ENCODE peak calls at places on chromosomes 3 and 15, in nine cellular contexts. One of them, this sample, is unnamed.

GRCh38 chr3:179991104-179991503 is 45.6 kb downstream of the PEX5L start:
- DNase-seq in stomach: no peak
- DNase-seq in Calu3: no peak
- DNase-seq in stimulated activated CD8-positive, alpha-beta memory T cell treated with anti-CD3 and anti-CD28 coated beads, Interleukin-7, amount 100 ng/mL, for 1 hour: no peak
- DNase-seq in CD4-positive, alpha-beta T cell: no peak
- DNase-seq in posterior cingulate gyrus: no peak
- DNase-seq in kidney epithelial cell: no peak
- DNase-seq in retina: no peak
- DNase-seq in T-helper 9 cell: no peak
- DNase-seq in this sample: no peak

GRCh38 chr3:108477511-108478147 is 32.8 kb downstream of the MYH15 start:
- DNase-seq in stomach: peak; percentile 52
- DNase-seq in Calu3: peak; percentile 58
- DNase-seq in stimulated activated CD8-positive, alpha-beta memory T cell treated with anti-CD3 and anti-CD28 coated beads, Interleukin-7, amount 100 ng/mL, for 1 hour: no peak
- DNase-seq in CD4-positive, alpha-beta T cell: peak; percentile 55
- DNase-seq in posterior cingulate gyrus: no peak
- DNase-seq in kidney epithelial cell: no peak
- DNase-seq in retina: peak; percentile 61
- DNase-seq in T-helper 9 cell: peak; percentile 44
- DNase-seq in this sample: peak; percentile 45

GRCh38 chr15:59372352-59373211 is at the start of gene MYO1E:
- DNase-seq in stomach: peak; percentile 91
- DNase-seq in Calu3: peak; percentile 95
- DNase-seq in stimulated activated CD8-positive, alpha-beta memory T cell treated with anti-CD3 and anti-CD28 coated beads, Interleukin-7, amount 100 ng/mL, for 1 hour: peak; percentile 5
- DNase-seq in CD4-positive, alpha-beta T cell: peak; percentile 2
- DNase-seq in posterior cingulate gyrus: peak; percentile 96
- DNase-seq in kidney epithelial cell: peak; percentile 93
- DNase-seq in retina: peak; percentile 94
- DNase-seq in T-helper 9 cell: no peak
- DNase-seq in this sample: no peak

GRCh38 chr3:23202203-23202920 is 765 bp upstream of the UBE2E2 start:
- DNase-seq in stomach: peak; percentile 28
- DNase-seq in Calu3: no peak
- DNase-seq in stimulated activated CD8-positive, alpha-beta memory T cell treated with anti-CD3 and anti-CD28 coated beads, Interleukin-7, amount 100 ng/mL, for 1 hour: no peak
- DNase-seq in CD4-positive, alpha-beta T cell: no peak
- DNase-seq in posterior cingulate gyrus: peak; percentile 83
- DNase-seq in kidney epithelial cell: no peak
- DNase-seq in retina: peak; percentile 71
- DNase-seq in T-helper 9 cell: no peak
- DNase-seq in this sample: no peak

GRCh38 chr3:139325551-139325950 is 18.3 kb upstream of the MRPS22 start:
- DNase-seq in stomach: no peak
- DNase-seq in Calu3: no peak
- DNase-seq in stimulated activated CD8-positive, alpha-beta memory T cell treated with anti-CD3 and anti-CD28 coated beads, Interleukin-7, amount 100 ng/mL, for 1 hour: no peak
- DNase-seq in CD4-positive, alpha-beta T cell: no peak
- DNase-seq in posterior cingulate gyrus: no peak
- DNase-seq in kidney epithelial cell: no peak
- DNase-seq in retina: no peak
- DNase-seq in T-helper 9 cell: no peak
- DNase-seq in this sample: no peak

GRCh38 chr3:167102071-167102470 is 278.0 kb downstream of the ZBBX start:
- DNase-seq in stomach: no peak
- DNase-seq in Calu3: peak; percentile 27
- DNase-seq in stimulated activated CD8-positive, alpha-beta memory T cell treated with anti-CD3 and anti-CD28 coated beads, Interleukin-7, amount 100 ng/mL, for 1 hour: no peak
- DNase-seq in CD4-positive, alpha-beta T cell: no peak
- DNase-seq in posterior cingulate gyrus: no peak
- DNase-seq in kidney epithelial cell: no peak
- DNase-seq in retina: no peak
- DNase-seq in T-helper 9 cell: no peak
- DNase-seq in this sample: no peak

GRCh38 chr3:71885001-71885400 is 100.1 kb upstream of the PROK2 start:
- DNase-seq in stomach: no peak
- DNase-seq in Calu3: no peak
- DNase-seq in stimulated activated CD8-positive, alpha-beta memory T cell treated with anti-CD3 and anti-CD28 coated beads, Interleukin-7, amount 100 ng/mL, for 1 hour: no peak
- DNase-seq in CD4-positive, alpha-beta T cell: no peak
- DNase-seq in posterior cingulate gyrus: no peak
- DNase-seq in kidney epithelial cell: no peak
- DNase-seq in retina: peak; percentile 71
- DNase-seq in T-helper 9 cell: no peak
- DNase-seq in this sample: no peak

GRCh38 chr3:123138819-123139517 is 62.8 kb upstream of the SEC22A start:
- DNase-seq in stomach: no peak
- DNase-seq in Calu3: no peak
- DNase-seq in stimulated activated CD8-positive, alpha-beta memory T cell treated with anti-CD3 and anti-CD28 coated beads, Interleukin-7, amount 100 ng/mL, for 1 hour: no peak
- DNase-seq in CD4-positive, alpha-beta T cell: no peak
- DNase-seq in posterior cingulate gyrus: no peak
- DNase-seq in kidney epithelial cell: no peak
- DNase-seq in retina: no peak
- DNase-seq in T-helper 9 cell: no peak
- DNase-seq in this sample: no peak

GRCh38 chr15:72229076-72229946 is 1.7 kb downstream of the PKM start:
- DNase-seq in stomach: no peak
- DNase-seq in Calu3: no peak
- DNase-seq in stimulated activated CD8-positive, alpha-beta memory T cell treated with anti-CD3 and anti-CD28 coated beads, Interleukin-7, amount 100 ng/mL, for 1 hour: no peak
- DNase-seq in CD4-positive, alpha-beta T cell: peak; percentile 11
- DNase-seq in posterior cingulate gyrus: no peak
- DNase-seq in kidney epithelial cell: no peak
- DNase-seq in retina: peak; percentile 49
- DNase-seq in T-helper 9 cell: peak; percentile 28
- DNase-seq in this sample: peak; percentile 14

GRCh38 chr3:124745756-124746155 is 15.5 kb downstream of the UMPS start:
- DNase-seq in stomach: no peak
- DNase-seq in Calu3: no peak
- DNase-seq in stimulated activated CD8-positive, alpha-beta memory T cell treated with anti-CD3 and anti-CD28 coated beads, Interleukin-7, amount 100 ng/mL, for 1 hour: no peak
- DNase-seq in CD4-positive, alpha-beta T cell: no peak
- DNase-seq in posterior cingulate gyrus: no peak
- DNase-seq in kidney epithelial cell: no peak
- DNase-seq in retina: no peak
- DNase-seq in T-helper 9 cell: no peak
- DNase-seq in this sample: no peak

GRCh38 chr3:187550446-187550845 is 119.7 kb downstream of the SST start:
- DNase-seq in stomach: no peak
- DNase-seq in Calu3: no peak
- DNase-seq in stimulated activated CD8-positive, alpha-beta memory T cell treated with anti-CD3 and anti-CD28 coated beads, Interleukin-7, amount 100 ng/mL, for 1 hour: no peak
- DNase-seq in CD4-positive, alpha-beta T cell: no peak
- DNase-seq in posterior cingulate gyrus: no peak
- DNase-seq in kidney epithelial cell: no peak
- DNase-seq in retina: no peak
- DNase-seq in T-helper 9 cell: no peak
- DNase-seq in this sample: no peak

GRCh38 chr3:194176274-194176991 is 40.5 kb downstream of the HES1 start:
- DNase-seq in stomach: no peak
- DNase-seq in Calu3: no peak
- DNase-seq in stimulated activated CD8-positive, alpha-beta memory T cell treated with anti-CD3 and anti-CD28 coated beads, Interleukin-7, amount 100 ng/mL, for 1 hour: no peak
- DNase-seq in CD4-positive, alpha-beta T cell: no peak
- DNase-seq in posterior cingulate gyrus: no peak
- DNase-seq in kidney epithelial cell: no peak
- DNase-seq in retina: peak; percentile 54
- DNase-seq in T-helper 9 cell: no peak
- DNase-seq in this sample: no peak

GRCh38 chr3:27452368-27453090 is 31.7 kb downstream of the SLC4A7 start:
- DNase-seq in stomach: no peak
- DNase-seq in Calu3: no peak
- DNase-seq in stimulated activated CD8-positive, alpha-beta memory T cell treated with anti-CD3 and anti-CD28 coated beads, Interleukin-7, amount 100 ng/mL, for 1 hour: no peak
- DNase-seq in CD4-positive, alpha-beta T cell: no peak
- DNase-seq in posterior cingulate gyrus: no peak
- DNase-seq in kidney epithelial cell: no peak
- DNase-seq in retina: no peak
- DNase-seq in T-helper 9 cell: no peak
- DNase-seq in this sample: no peak

This sample was measured in effector memory CD8-positive, alpha-beta T cell.